ENCODE peak calls at places on chromosomes 6 and 20, in four cellular contexts. U is GM12864; T is CD4-positive, alpha-beta T cell; Z is AG10803. F is an unnamed sample.

GRCh38 chr20:43969069-43969468 is 54.4 kb downstream of the TOX2 start:
- DNase-seq in U (no peak), T (no peak), Z (peak; percentile 36), F (no peak)

GRCh38 chr6:18343741-18344140 is 43.4 kb upstream of the RNF144B start:
- DNase-seq in U (no peak), T (no peak), Z (peak; percentile 32), F (no peak)

GRCh38 chr6:39197521-39198500 is 31.5 kb downstream of the KCNK5 start:
- DNase-seq in U (no peak), T (no peak), Z (no peak), F (no peak)

GRCh38 chr20:41818369-41818768 is 200.2 kb upstream of the CHD6 start:
- DNase-seq in U (no peak), T (no peak), Z (no peak), F (no peak)

GRCh38 chr20:4795394-4795793 is 73.7 kb downstream of the PRND start:
- DNase-seq in U (no peak), T (no peak), Z (peak; percentile 56), F (no peak)

GRCh38 chr6:111185954-111186353 is 98.7 kb downstream of the SLC16A10 start:
- DNase-seq in U (no peak), T (no peak), Z (no peak), F (no peak)

GRCh38 chr6:158160932-158161539 is 7.0 kb downstream of the SERAC1 start:
- DNase-seq in U (no peak), T (no peak), Z (peak; percentile 50), F (no peak)

GRCh38 chr6:39314273-39314790 is at the start of gene KCNK17:
- DNase-seq in U (no peak), T (no peak), Z (no peak), F (no peak)

GRCh38 chr6:125586605-125587004 is 162.8 kb upstream of the HEY2 start:
- DNase-seq in U (no peak), T (no peak), Z (no peak), F (no peak)

GRCh38 chr6:127222418-127222817 is 44.2 kb upstream of the RNF146 start:
- DNase-seq in U (no peak), T (no peak), Z (no peak), F (no peak)

GRCh38 chr6:48476257-48476656 is 365.3 kb upstream of the PTCHD4 start:
- DNase-seq in U (no peak), T (no peak), Z (no peak), F (no peak)

GRCh38 chr6:107064579-107065065 is 36.6 kb downstream of the MTRES1 start:
- DNase-seq in U (no peak), T (no peak), Z (peak; percentile 72), F (no peak)

GRCh38 chr6:168871535-168872106 is 382.0 kb downstream of the THBS2 start:
- DNase-seq in U (no peak), T (no peak), Z (no peak), F (no peak)

GRCh38 chr20:24364464-24364863 is 105.0 kb upstream of the SYNDIG1 start:
- DNase-seq in U (no peak), T (no peak), Z (no peak), F (no peak)

GRCh38 chr6:167937948-167938911 is 59.2 kb upstream of the KIF25 start:
- DNase-seq in U (no peak), T (no peak), Z (peak; percentile 18), F (no peak)

GRCh38 chr20:64116541-64117423 is 9.4 kb upstream of the NPBWR2 start:
- DNase-seq in U (no peak), T (no peak), Z (no peak), F (no peak)

GRCh38 chr20:24535956-24536730 is 66.7 kb downstream of the SYNDIG1 start:
- DNase-seq in U (no peak), T (no peak), Z (peak; percentile 36), F (no peak)

GRCh38 chr6:107443066-107443903 is 16.1 kb downstream of the PDSS2 start:
- DNase-seq in U (no peak), T (no peak), Z (no peak), F (no peak)

DNA sequence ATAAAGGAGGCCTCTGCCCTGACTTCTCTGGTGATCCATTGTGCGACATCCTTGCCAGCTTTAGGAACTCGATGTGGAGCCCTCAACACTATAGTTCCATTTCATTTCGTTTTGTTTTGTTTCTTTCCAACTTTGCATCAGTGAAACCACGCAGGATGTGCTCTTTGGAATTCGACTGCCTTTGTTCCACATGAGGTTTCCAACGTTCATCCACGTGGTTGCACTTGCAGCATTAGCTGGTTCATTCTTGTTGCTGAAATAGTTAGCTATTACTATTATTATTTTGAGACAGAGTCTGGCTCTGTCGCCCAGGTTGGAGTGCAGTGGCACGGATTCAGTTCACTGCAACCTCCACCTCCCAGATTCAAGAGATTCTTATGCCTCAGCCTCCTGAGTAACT is 61.3 kb upstream of the ZNFX1 start:
- DNase-seq in U (no peak), T (no peak), Z (no peak), F (no peak)
- TF ChIP-seq CTCF in U (no peak), T (no peak), Z (no peak), F (no peak)

DNA sequence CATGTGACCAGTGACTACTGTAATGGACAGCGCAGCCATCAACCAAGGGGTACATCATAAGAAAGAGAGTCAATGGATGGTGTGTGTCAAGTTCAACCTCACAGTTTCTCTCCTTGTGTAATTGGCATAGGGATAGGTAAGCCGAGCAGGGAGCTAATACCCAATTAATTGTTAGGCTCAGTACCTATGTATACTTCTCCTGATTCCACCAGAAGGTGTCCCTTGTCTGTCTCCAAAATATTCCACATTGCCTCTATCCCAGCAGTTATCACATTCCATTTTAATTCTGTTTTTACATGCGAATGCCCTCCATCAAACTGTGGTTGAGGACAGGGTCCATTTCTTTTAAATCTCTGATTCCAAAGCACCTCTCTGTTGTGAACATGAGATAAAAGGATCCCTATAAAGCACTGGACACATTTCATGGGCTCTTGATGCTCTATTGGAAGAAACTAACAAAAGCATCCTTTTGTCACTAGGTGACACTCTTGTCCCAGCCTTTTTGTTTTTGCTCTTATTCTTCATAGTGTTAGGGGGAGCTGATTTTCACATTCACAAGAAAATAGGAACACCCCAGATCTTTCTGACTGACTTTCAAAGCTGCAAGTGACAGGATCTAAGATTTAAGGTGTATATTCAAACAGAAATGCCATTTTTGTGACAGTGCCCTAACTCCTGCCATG is 38.9 kb downstream of the FBXO9 start:
- DNase-seq in U (no peak), T (no peak), Z (no peak), F (no peak)
- TF ChIP-seq CTCF in U (no peak), T (no peak), Z (no peak), F (no peak)

GRCh38 chr20:34996243-34996984 is 40.7 kb downstream of the MYH7B start:
- DNase-seq in U (no peak), T (no peak), Z (no peak), F (no peak)

GRCh38 chr20:34998331-34998950 is 42.8 kb downstream of the MYH7B start:
- DNase-seq in U (no peak), T (no peak), Z (no peak), F (no peak)

GRCh38 chr20:34999021-34999451 is 43.4 kb downstream of the MYH7B start:
- DNase-seq in U (no peak), T (no peak), Z (no peak), F (no peak)

GRCh38 chr20:34997171-34997570 is 41.5 kb downstream of the MYH7B start:
- DNase-seq in U (no peak), T (no peak), Z (no peak), F (no peak)

DNA sequence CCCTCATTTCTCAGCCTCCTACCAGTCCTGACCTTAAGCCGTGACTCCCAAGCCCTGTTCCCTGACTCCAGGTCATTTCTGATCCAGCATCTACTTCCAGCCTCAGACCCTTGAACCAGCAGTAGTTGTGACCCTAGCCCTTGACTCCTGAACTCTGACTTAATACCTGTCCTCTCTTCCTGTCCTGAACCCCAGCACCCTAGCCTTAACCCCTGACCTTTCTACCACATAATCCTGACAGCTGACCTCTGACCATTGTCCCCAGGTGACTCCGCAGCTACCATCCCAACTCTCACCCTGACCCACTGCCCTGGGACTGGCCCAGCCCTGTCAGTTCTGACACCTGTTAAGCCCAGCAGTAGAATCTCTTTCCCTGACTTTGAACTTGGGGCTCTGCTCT is 42.1 kb downstream of the MYH7B start:
- DNase-seq in U (no peak), T (no peak), Z (no peak), F (no peak)
- TF ChIP-seq CTCF in U (no peak), T (no peak), Z (no peak), F (no peak)

GRCh38 chr20:46056027-46056833 is 27.2 kb downstream of the SLC12A5 start:
- DNase-seq in U (no peak), T (no peak), Z (no peak), F (no peak)

GRCh38 chr20:46058656-46059281 is 29.8 kb downstream of the SLC12A5 start:
- DNase-seq in U (no peak), T (no peak), Z (no peak), F (no peak)

GRCh38 chr20:46060301-46060881 is 29.4 kb downstream of the NCOA5 start:
- DNase-seq in U (no peak), T (no peak), Z (no peak), F (no peak)

GRCh38 chr20:46056970-46057855 is 28.2 kb downstream of the SLC12A5 start:
- DNase-seq in U (no peak), T (no peak), Z (peak; percentile 49), F (peak; percentile 63)

DNA sequence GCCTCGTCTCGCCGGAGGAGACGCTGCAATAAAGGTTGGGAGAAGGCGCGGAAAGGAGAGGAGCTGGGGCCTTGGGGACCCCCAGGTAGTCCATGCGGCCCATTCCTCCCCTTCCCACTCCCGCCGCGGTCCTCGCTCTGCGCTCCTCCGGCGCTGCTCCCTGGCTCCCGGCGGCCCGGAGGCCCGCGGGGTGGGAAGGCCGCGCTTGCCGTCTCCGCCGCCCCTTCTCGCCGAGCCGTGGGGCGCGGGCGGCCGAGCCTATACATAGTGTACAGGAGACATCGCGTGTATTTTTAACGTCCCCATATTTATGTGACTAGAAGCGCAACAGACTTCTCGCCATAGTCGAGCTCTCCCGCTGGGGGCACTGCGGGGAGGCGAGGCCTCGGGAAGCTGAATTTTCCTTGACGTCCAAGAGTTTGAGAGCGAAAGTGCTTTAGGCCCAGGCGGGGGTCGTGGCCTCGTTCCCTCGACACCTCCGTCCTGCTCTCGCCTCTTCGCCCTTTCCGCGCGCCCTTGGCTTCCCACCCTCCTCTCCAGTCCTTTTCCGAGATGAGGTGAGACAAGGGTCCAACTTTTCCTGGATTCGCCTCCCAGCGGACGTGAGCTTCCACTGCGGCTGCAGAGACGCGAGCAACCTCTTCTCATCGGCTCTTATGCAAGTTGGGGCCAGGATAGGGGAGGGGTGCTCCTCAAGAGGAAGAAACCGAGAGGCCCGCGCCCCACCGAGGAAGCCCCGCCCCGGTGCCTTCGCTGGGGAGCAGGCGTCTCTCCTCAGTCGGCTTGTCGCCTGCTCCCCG is 29.0 kb downstream of the SLC12A5 start:
- DNase-seq in U (no peak), T (no peak), Z (peak; percentile 31), F (no peak)
- TF ChIP-seq CTCF in U (peak; percentile 24), T (no peak), Z (peak; percentile 50), F (peak; percentile 44)

GRCh38 chr6:13383280-13384163 is 55.2 kb upstream of the TBC1D7 start:
- DNase-seq in U (peak; percentile 69), T (no peak), Z (peak; percentile 43), F (no peak)
- TF ChIP-seq CTCF in U (peak; percentile 39), T (no peak), Z (peak; percentile 44), F (no peak)

DNA sequence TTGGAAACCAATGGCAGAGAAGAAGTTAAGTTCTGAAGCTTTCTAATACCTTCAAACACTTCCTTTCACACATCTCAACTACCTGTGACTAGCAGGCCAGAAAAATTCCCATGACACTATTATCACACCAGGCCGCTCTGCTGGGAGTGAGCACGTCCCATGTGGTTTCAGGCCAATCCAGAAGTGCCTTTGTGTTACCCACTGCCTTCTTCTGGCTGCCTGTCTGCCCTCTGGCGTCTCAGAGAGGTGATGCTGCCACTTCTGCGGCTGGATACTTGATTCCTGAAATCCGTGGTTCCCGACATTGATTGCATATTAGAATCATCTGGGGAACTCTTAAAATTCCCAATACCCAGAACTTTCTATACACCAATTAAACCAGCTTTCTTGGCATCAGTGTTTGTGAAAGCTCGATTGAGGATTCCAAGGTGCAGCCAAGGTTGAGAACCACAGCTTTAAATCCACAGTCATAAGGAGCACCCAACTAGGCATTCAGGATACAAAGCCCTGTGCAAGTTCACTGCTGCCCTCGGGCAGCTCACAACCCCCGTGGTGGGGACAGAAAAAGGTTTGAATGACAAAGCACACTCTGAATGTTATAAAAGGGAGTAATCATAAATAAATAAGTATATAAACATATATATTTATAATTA is 65.6 kb downstream of the STMND1 start:
- DNase-seq in U (no peak), T (no peak), Z (peak; percentile 64), F (no peak)
- TF ChIP-seq CTCF in U (peak; percentile 28), T (no peak), Z (peak; percentile 69), F (peak; percentile 30)

F was measured in mesothelial cell of epicardium.